ENCODE peak calls at places on chromosomes 11 and 22, in ten cellular contexts. F is natural killer cell; N is sciatic nerve; K is Right ventricle myocardium superior; M is heart right ventricle; H is memory B cell; O is lower lobe of right lung; G is T-cell; C is pancreas; X is activated T-cell treated with anti-CD3 and anti-CD28 coated beads, Interleukin-2, amount 50 U/mL, for 4 hours. L is an unnamed sample.
A peak's percentile ranks its signal among the peaks of the same experiment; 100 is the strongest.

GRCh38 chr11:134815404-134815803 is 403.4 kb upstream of the B3GAT1 start:
- ATAC-seq in F (no peak), N (no peak), K (no peak), M (no peak), H (no peak), O (no peak), G (no peak), C (no peak), X (no peak), L (peak; percentile 62)

GRCh38 chr11:76588455-76589325 is 81.9 kb downstream of the LRRC32 start:
- ATAC-seq in F (no peak), N (peak; percentile 87), K (peak; percentile 88), M (peak; percentile 91), H (peak; percentile 85), O (peak; percentile 88), G (no peak), C (peak; percentile 80), X (peak; percentile 75), L (peak; percentile 91)

GRCh38 chr22:30469165-30469564 is 2.7 kb downstream of the SEC14L3 start:
- ATAC-seq in F (no peak), N (no peak), K (no peak), M (no peak), H (no peak), O (no peak), G (no peak), C (no peak), X (no peak), L (no peak)

GRCh38 chr11:119700536-119701346 is 28.3 kb downstream of the NECTIN1 start:
- ATAC-seq in F (peak; percentile 56), N (no peak), K (no peak), M (no peak), H (no peak), O (peak; percentile 82), G (no peak), C (no peak), X (peak; percentile 28), L (peak; percentile 81)

GRCh38 chr22:46881373-46882118 is 119.1 kb downstream of the TBC1D22A start:
- ATAC-seq in F (no peak), N (no peak), K (peak; percentile 91), M (peak; percentile 94), H (no peak), O (no peak), G (no peak), C (no peak), X (peak; percentile 48), L (peak; percentile 76)

GRCh38 chr11:72996959-72997358 is 145.2 kb downstream of the FCHSD2 start:
- ATAC-seq in F (no peak), N (no peak), K (no peak), M (no peak), H (peak; percentile 35), O (no peak), G (no peak), C (no peak), X (no peak), L (no peak)

GRCh38 chr11:102623998-102624397 is 1.1 kb downstream of the MMP20 start:
- ATAC-seq in F (no peak), N (no peak), K (no peak), M (no peak), H (no peak), O (no peak), G (no peak), C (no peak), X (no peak), L (no peak)

GRCh38 chr22:43481528-43482309 is 69.9 kb downstream of the MPPED1 start:
- ATAC-seq in F (no peak), N (peak; percentile 34), K (no peak), M (no peak), H (peak; percentile 63), O (no peak), G (no peak), C (peak; percentile 48), X (peak; percentile 25), L (peak; percentile 23)

GRCh38 chr11:66988238-66988637 is 13.1 kb downstream of the C11orf86 start:
- ATAC-seq in F (no peak), N (no peak), K (no peak), M (no peak), H (no peak), O (no peak), G (no peak), C (no peak), X (no peak), L (no peak)

GRCh38 chr11:81888391-81888790 is 845.3 kb downstream of the FAM181B start:
- ATAC-seq in F (no peak), N (no peak), K (no peak), M (no peak), H (no peak), O (no peak), G (no peak), C (no peak), X (no peak), L (no peak)

GRCh38 chr22:37345863-37346514 is 63.7 kb downstream of the CYTH4 start:
- ATAC-seq in F (no peak), N (peak; percentile 85), K (peak; percentile 58), M (peak; percentile 63), H (no peak), O (no peak), G (no peak), C (peak; percentile 22), X (no peak), L (no peak)

GRCh38 chr22:24952837-24953293 is 349 bp downstream of the KIAA1671 start:
- ATAC-seq in F (no peak), N (peak; percentile 20), K (peak; percentile 37), M (peak; percentile 28), H (no peak), O (peak; percentile 68), G (no peak), C (peak; percentile 42), X (no peak), L (no peak)

GRCh38 chr11:13680501-13681264 is 12.2 kb downstream of the FAR1 start:
- ATAC-seq in F (peak; percentile 61), N (no peak), K (peak; percentile 64), M (peak; percentile 65), H (peak; percentile 85), O (peak; percentile 73), G (no peak), C (no peak), X (no peak), L (peak; percentile 32)

GRCh38 chr11:14075118-14075601 is 112.6 kb downstream of the SPON1 start:
- ATAC-seq in F (peak; percentile 49), N (no peak), K (no peak), M (no peak), H (no peak), O (no peak), G (peak; percentile 95), C (no peak), X (peak; percentile 99), L (peak; percentile 99)

GRCh38 chr11:34263462-34264186 is 94.2 kb downstream of the ABTB2 start:
- ATAC-seq in F (no peak), N (peak; percentile 52), K (peak; percentile 63), M (peak; percentile 79), H (no peak), O (peak; percentile 83), G (no peak), C (peak; percentile 96), X (no peak), L (no peak)

GRCh38 chr11:45272701-45273100 is 13.4 kb downstream of the SYT13 start:
- ATAC-seq in F (no peak), N (no peak), K (no peak), M (no peak), H (no peak), O (no peak), G (no peak), C (peak; percentile 70), X (no peak), L (no peak)

GRCh38 chr11:69810289-69811118 is 8.7 kb downstream of the FGF3 start:
- ATAC-seq in F (no peak), N (no peak), K (peak; percentile 48), M (no peak), H (no peak), O (no peak), G (no peak), C (no peak), X (no peak), L (no peak)

GRCh38 chr11:111795333-111795985 is 29.3 kb upstream of the PPP2R1B start:
- ATAC-seq in F (no peak), N (no peak), K (no peak), M (no peak), H (no peak), O (no peak), G (no peak), C (peak; percentile 15), X (no peak), L (no peak)

GRCh38 chr11:57283231-57283990 is 41.3 kb downstream of the TNKS1BP1 start:
- ATAC-seq in F (no peak), N (no peak), K (no peak), M (no peak), H (no peak), O (no peak), G (no peak), C (no peak), X (no peak), L (no peak)

GRCh38 chr11:56817661-56818060 is 69.2 kb upstream of the OR9G4 start:
- ATAC-seq in F (no peak), N (no peak), K (no peak), M (no peak), H (no peak), O (no peak), G (no peak), C (no peak), X (no peak), L (no peak)

GRCh38 chr11:47917643-47918369 is 62.6 kb upstream of the PTPRJ start:
- ATAC-seq in F (peak; percentile 69), N (peak; percentile 93), K (peak; percentile 83), M (peak; percentile 76), H (peak; percentile 83), O (peak; percentile 96), G (peak; percentile 47), C (peak; percentile 88), X (no peak), L (no peak)

GRCh38 chr11:62048101-62048500 is 75.7 kb upstream of the INCENP start:
- ATAC-seq in F (no peak), N (no peak), K (no peak), M (no peak), H (no peak), O (no peak), G (no peak), C (no peak), X (no peak), L (no peak)

GRCh38 chr11:120239713-120240640 is at the start of gene POU2F3:
- ATAC-seq in F (no peak), N (no peak), K (no peak), M (no peak), H (no peak), O (peak; percentile 70), G (no peak), C (peak; percentile 64), X (no peak), L (no peak)

GRCh38 chr11:47468598-47469214 is 19.8 kb upstream of the RAPSN start:
- ATAC-seq in F (no peak), N (peak; percentile 55), K (no peak), M (no peak), H (no peak), O (peak; percentile 58), G (no peak), C (no peak), X (no peak), L (no peak)

GRCh38 chr11:109708184-109708583 is 286.2 kb downstream of the C11orf87 start:
- ATAC-seq in F (no peak), N (no peak), K (no peak), M (no peak), H (no peak), O (no peak), G (no peak), C (no peak), X (no peak), L (no peak)

GRCh38 chr11:88338223-88338661 is 706 bp upstream of the CTSC start:
- ATAC-seq in F (peak; percentile 72), N (peak; percentile 83), K (peak; percentile 83), M (peak; percentile 74), H (peak; percentile 56), O (peak; percentile 89), G (peak; percentile 63), C (peak; percentile 85), X (peak; percentile 56), L (peak; percentile 59)

GRCh38 chr11:108111126-108111525 is 10.2 kb upstream of the ACAT1 start:
- ATAC-seq in F (no peak), N (no peak), K (no peak), M (no peak), H (peak; percentile 41), O (no peak), G (no peak), C (no peak), X (no peak), L (peak; percentile 18)

GRCh38 chr22:46159212-46159611 is 8.9 kb downstream of the PPARA start:
- ATAC-seq in F (no peak), N (no peak), K (no peak), M (no peak), H (no peak), O (no peak), G (no peak), C (no peak), X (no peak), L (no peak)

L was measured in activated T-helper 17 cell treated with anti-CD3 and anti-CD28 coated beads, Interleukin-2, amount 50 U/mL, for 72 hours.